ENCODE peak calls at places on chromosomes 4 and X, in four cellular contexts. T is glomerular endothelial cell, I is T-helper 1 cell, Q is NAMALWA. R is an unnamed sample.

GRCh38 chr4:52864816-52865215 is 2.7 kb downstream of the RASL11B start:
- DNase-seq in I (no peak), T (no peak), Q (no peak), R (no peak)

GRCh38 chrX:10932842-10933440 is 178.2 kb upstream of the HCCS start:
- DNase-seq in Q (no peak), I (no peak), T (no peak), R (no peak)

GRCh38 chrX:118396113-118396512 is 50.2 kb downstream of the WDR44 start:
- DNase-seq in T (no peak), I (no peak), Q (no peak), R (no peak)

GRCh38 chr4:123600426-123600825 is 203.8 kb downstream of the SPRY1 start:
- DNase-seq in Q (no peak), I (no peak), T (no peak), R (no peak)

GRCh38 chr4:185504098-185505047 is 30.9 kb downstream of the PDLIM3 start:
- DNase-seq in I (no peak), T (no peak), Q (no peak), R (no peak)

GRCh38 chr4:37802068-37802666 is 24.3 kb upstream of the PGM2 start:
- DNase-seq in Q (no peak), I (no peak), T (no peak), R (no peak)

GRCh38 chr4:114807759-114808404 is 209.3 kb downstream of the UGT8 start:
- DNase-seq in I (no peak), T (no peak), Q (peak; percentile 77), R (peak; percentile 86)

GRCh38 chr4:47749858-47750257 is 88.0 kb downstream of the CORIN start:
- DNase-seq in Q (no peak), I (no peak), T (no peak), R (no peak)

GRCh38 chr4:1002131-1002630 is 9.0 kb upstream of the SLC26A1 start:
- DNase-seq in I (no peak), T (no peak), Q (no peak), R (no peak)

GRCh38 chrX:24718771-24719170 is 25.1 kb downstream of the POLA1 start:
- DNase-seq in T (no peak), Q (no peak), I (no peak), R (no peak)

GRCh38 chr4:40924096-40924792 is 174.5 kb downstream of the NSUN7 start:
- DNase-seq in I (peak; percentile 28), T (no peak), Q (peak; percentile 73), R (peak; percentile 88)

GRCh38 chr4:137532869-137533236 is 559 bp upstream of the PCDH18 start:
- DNase-seq in I (no peak), Q (no peak), T (no peak), R (no peak)

GRCh38 chrX:103656623-103657022 is 27.8 kb downstream of the TCEAL1 start:
- DNase-seq in T (peak; percentile 12), I (no peak), Q (no peak), R (no peak)

GRCh38 chr4:67678612-67679011 is 22.3 kb downstream of the UBA6 start:
- DNase-seq in I (no peak), T (no peak), Q (no peak), R (no peak)

GRCh38 chr4:84530871-84531270 is 31.8 kb upstream of the NKX6-1 start:
- DNase-seq in Q (no peak), I (no peak), T (no peak), R (no peak)

GRCh38 chrX:132388371-132388770 is 100.5 kb downstream of the MBNL3 start:
- DNase-seq in T (no peak), Q (no peak), I (no peak), R (no peak)

GRCh38 chrX:120271218-120271617 is 20.6 kb downstream of the ZBTB33 start:
- DNase-seq in I (no peak), T (no peak), Q (no peak), R (no peak)

GRCh38 chrX:149984411-149984810 is 46.1 kb upstream of the EOLA2 start:
- DNase-seq in T (no peak), I (no peak), Q (no peak), R (no peak)

R was measured in Karpas-422.